ENCODE peak calls at places on chromosomes 13 and 19, in eight cellular contexts. N is memory B cell; T is stimulated activated CD4-positive, alpha-beta T cell treated with anti-CD3 and anti-CD28 coated beads, TNF-alpha, amount 100 ng/mL, for 1 hour; X is skeletal muscle cell; Q is SW 1271; R is heart right ventricle; O is AG20443; G is aorta. F is an unnamed sample.

GRCh38 chr19:54388001-54388802 is 23.5 kb upstream of the LAIR1 start:
- DNase-seq in N (peak; percentile 19), T (no peak), X (no peak), Q (no peak), R (no peak), O (peak; percentile 25), G (peak; percentile 72), F (no peak)

GRCh38 chr19:39919976-39920375 is 14.5 kb downstream of the FCGBP start:
- DNase-seq in N (no peak), T (no peak), X (no peak), Q (no peak), R (no peak), O (no peak), G (no peak), F (no peak)

GRCh38 chr13:30818323-30818960 is 83.1 kb downstream of the ALOX5AP start:
- DNase-seq in N (no peak), T (no peak), X (peak; percentile 92), Q (no peak), R (no peak), O (peak; percentile 88), G (peak; percentile 59), F (no peak)

GRCh38 chr19:48591021-48591420 is 15.5 kb upstream of the SPACA4 start:
- DNase-seq in N (no peak), T (no peak), X (no peak), Q (no peak), R (no peak), O (no peak), G (no peak), F (no peak)

GRCh38 chr13:49456156-49456555 is 12.1 kb downstream of the SETDB2 start:
- DNase-seq in N (no peak), T (no peak), X (no peak), Q (no peak), R (no peak), O (no peak), G (no peak), F (no peak)

GRCh38 chr13:113612626-113613025 is 28.1 kb downstream of the TFDP1 start:
- DNase-seq in N (no peak), T (no peak), X (no peak), Q (no peak), R (no peak), O (no peak), G (no peak), F (no peak)

GRCh38 chr19:16013851-16014840 is 62.1 kb upstream of the TPM4 start:
- DNase-seq in N (no peak), T (no peak), X (no peak), Q (no peak), R (no peak), O (no peak), G (no peak), F (no peak)

GRCh38 chr19:55044286-55044685 is 6.2 kb upstream of the GP6 start:
- DNase-seq in N (no peak), T (no peak), X (no peak), Q (no peak), R (no peak), O (no peak), G (no peak), F (no peak)

GRCh38 chr19:2952953-2953481 is 8.2 kb upstream of the ZNF77 start:
- DNase-seq in N (no peak), T (no peak), X (no peak), Q (no peak), R (no peak), O (peak; percentile 39), G (no peak), F (no peak)

GRCh38 chr19:13165091-13165997 is 15.1 kb downstream of the IER2 start:
- DNase-seq in N (no peak), T (no peak), X (no peak), Q (no peak), R (no peak), O (no peak), G (no peak), F (no peak)

GRCh38 chr13:83883061-83883523 is 818 bp upstream of the SLITRK1 start:
- DNase-seq in N (no peak), T (no peak), X (no peak), Q (no peak), R (no peak), O (no peak), G (no peak), F (no peak)

GRCh38 chr13:110538632-110539031 is 22.9 kb downstream of the RAB20 start:
- DNase-seq in N (no peak), T (no peak), X (no peak), Q (no peak), R (peak; percentile 63), O (no peak), G (peak; percentile 79), F (no peak)

GRCh38 chr13:110506859-110507566 is 54.5 kb downstream of the RAB20 start:
- DNase-seq in N (no peak), T (no peak), X (peak; percentile 32), Q (no peak), R (peak; percentile 71), O (no peak), G (peak; percentile 81), F (peak; percentile 37)

GRCh38 chr13:81018936-81019335 is 678.0 kb upstream of the SPRY2 start:
- DNase-seq in N (no peak), T (no peak), X (no peak), Q (no peak), R (no peak), O (no peak), G (no peak), F (no peak)

GRCh38 chr13:45681101-45681500 is 21.0 kb upstream of the CBY2 start:
- DNase-seq in N (no peak), T (no peak), X (peak; percentile 6), Q (no peak), R (no peak), O (peak; percentile 80), G (no peak), F (no peak)

GRCh38 chr19:9431475-9431874 is 3.9 kb downstream of the ZNF266 start:
- DNase-seq in N (no peak), T (no peak), X (no peak), Q (no peak), R (peak; percentile 33), O (peak; percentile 15), G (peak; percentile 53), F (no peak)

GRCh38 chr13:60583911-60584753 is 187.1 kb downstream of the TDRD3 start:
- DNase-seq in N (no peak), T (no peak), X (no peak), Q (no peak), R (no peak), O (peak; percentile 63), G (no peak), F (peak; percentile 80)

GRCh38 chr19:54952591-54953344 is 5.4 kb upstream of the NLRP7 start:
- DNase-seq in N (no peak), T (no peak), X (no peak), Q (no peak), R (no peak), O (no peak), G (no peak), F (no peak)

GRCh38 chr13:95698047-95698749 is 21.3 kb downstream of the DNAJC3 start:
- DNase-seq in N (no peak), T (no peak), X (no peak), Q (no peak), R (no peak), O (no peak), G (no peak), F (no peak)

GRCh38 chr19:56671613-56671994 is at the start of gene ZNF835:
- DNase-seq in N (peak; percentile 80), T (peak; percentile 57), X (no peak), Q (peak; percentile 41), R (peak; percentile 99), O (peak; percentile 65), G (peak; percentile 96), F (peak; percentile 50)

GRCh38 chr13:39565036-39565949 is 37.7 kb downstream of the LHFPL6 start:
- DNase-seq in N (no peak), T (no peak), X (peak; percentile 90), Q (peak; percentile 48), R (no peak), O (peak; percentile 88), G (no peak), F (peak; percentile 72)

GRCh38 chr19:50197348-50197747 is 6.1 kb upstream of the MYH14 start:
- DNase-seq in N (no peak), T (no peak), X (no peak), Q (no peak), R (no peak), O (no peak), G (no peak), F (no peak)

GRCh38 chr19:30136591-30136990 is 194.6 kb downstream of the URI1 start:
- DNase-seq in N (no peak), T (no peak), X (no peak), Q (no peak), R (no peak), O (no peak), G (no peak), F (no peak)

GRCh38 chr13:51747438-51748434 is 56.2 kb downstream of the DHRS12 start:
- DNase-seq in N (no peak), T (no peak), X (no peak), Q (no peak), R (no peak), O (no peak), G (no peak), F (no peak)

GRCh38 chr19:51441410-51442390 is 16.6 kb downstream of the SIGLEC8 start:
- DNase-seq in N (peak; percentile 67), T (peak; percentile 70), X (no peak), Q (no peak), R (no peak), O (no peak), G (no peak), F (no peak)

GRCh38 chr19:1799695-1800342 is 12.3 kb downstream of the ATP8B3 start:
- DNase-seq in N (no peak), T (no peak), X (no peak), Q (no peak), R (no peak), O (no peak), G (no peak), F (no peak)

GRCh38 chr19:16970821-16971220 is 55.8 kb downstream of the CPAMD8 start:
- DNase-seq in N (no peak), T (no peak), X (no peak), Q (no peak), R (no peak), O (no peak), G (no peak), F (no peak)

GRCh38 chr13:95893861-95894260 is 159.3 kb downstream of the UGGT2 start:
- DNase-seq in N (no peak), T (no peak), X (no peak), Q (no peak), R (no peak), O (no peak), G (no peak), F (no peak)

F was measured in fibroblast of the conjunctiva.